ENCODE peak calls at places on chromosomes 16 and 17, in ten cellular contexts. Z is A549, F is AG10803, I is tibial nerve, M is GM10248, Q is heart left ventricle, P is HL-60, H is WERI-Rb-1, X is fibroblast of pulmonary artery, G is adrenal gland. J is an unnamed sample.

GRCh38 chr17:15479697-15480096 is 12.3 kb upstream of the CDRT4 start:
- DNase-seq in Z (no peak), F (peak), I (no peak), M (no peak), Q (no peak), P (no peak), H (no peak), X (peak), G (no peak), J (no peak)

GRCh38 chr17:44977065-44977464 is 9.0 kb upstream of the C1QL1 start:
- DNase-seq in Z (peak), F (no peak), I (no peak), M (no peak), Q (no peak), P (no peak), H (no peak), X (no peak), G (no peak), J (no peak)

GRCh38 chr17:75129576-75129975 is 2.0 kb downstream of the NT5C start:
- DNase-seq in Z (no peak), F (no peak), I (no peak), M (no peak), Q (no peak), P (no peak), H (no peak), X (no peak), G (no peak), J (no peak)

GRCh38 chr17:59561042-59561441 is 4.4 kb upstream of the DHX40 start:
- DNase-seq in Z (peak), F (peak), I (no peak), M (peak), Q (no peak), P (no peak), H (peak), X (peak), G (no peak), J (no peak)

GRCh38 chr16:53745126-53745525 is 41.2 kb downstream of the FTO start:
- DNase-seq in Z (no peak), F (peak), I (no peak), M (no peak), Q (no peak), P (no peak), H (no peak), X (peak), G (peak), J (no peak)

GRCh38 chr16:73028263-73028662 is 19.7 kb downstream of the ZFHX3 start:
- DNase-seq in Z (no peak), F (no peak), I (no peak), M (no peak), Q (no peak), P (no peak), H (no peak), X (no peak), G (no peak), J (no peak)

GRCh38 chr17:50209472-50210248 is 8.2 kb upstream of the COL1A1 start:
- DNase-seq in Z (no peak), F (peak), I (peak), M (no peak), Q (peak), P (no peak), H (peak), X (peak), G (peak), J (no peak)

GRCh38 chr17:63881935-63882601 is at the start of gene GH2:
- DNase-seq in Z (peak), F (peak), I (no peak), M (peak), Q (no peak), P (no peak), H (peak), X (peak), G (peak), J (peak)

GRCh38 chr16:79301036-79301435 is 299.5 kb downstream of the MAF start:
- DNase-seq in Z (no peak), F (no peak), I (no peak), M (no peak), Q (no peak), P (no peak), H (no peak), X (no peak), G (no peak), J (no peak)

GRCh38 chr16:89502319-89502843 is 5.8 kb upstream of the SPG7 start:
- DNase-seq in Z (peak), F (no peak), I (no peak), M (no peak), Q (no peak), P (no peak), H (no peak), X (peak), G (no peak), J (no peak)

GRCh38 chr17:16463341-16464000 is 28.5 kb downstream of the LRRC75A start:
- DNase-seq in Z (peak), F (peak), I (no peak), M (no peak), Q (no peak), P (no peak), H (peak), X (peak), G (peak), J (no peak)

GRCh38 chr17:5237541-5238016 is 2.9 kb upstream of the SCIMP start:
- DNase-seq in Z (peak), F (peak), I (no peak), M (peak), Q (no peak), P (no peak), H (peak), X (peak), G (peak), J (no peak)

GRCh38 chr17:74244543-74244942 is 29.5 kb upstream of the DNAI2 start:
- DNase-seq in Z (no peak), F (no peak), I (no peak), M (no peak), Q (no peak), P (no peak), H (no peak), X (no peak), G (no peak), J (no peak)

GRCh38 chr17:43344700-43345099 is 54.1 kb upstream of the ARL4D start:
- DNase-seq in Z (no peak), F (no peak), I (no peak), M (no peak), Q (no peak), P (no peak), H (no peak), X (no peak), G (no peak), J (no peak)

GRCh38 chr16:373020-373598 is 2.8 kb upstream of the MRPL28 start:
- DNase-seq in Z (no peak), F (no peak), I (no peak), M (no peak), Q (peak), P (no peak), H (no peak), X (no peak), G (no peak), J (no peak)

GRCh38 chr16:89103156-89103555 is 9.5 kb downstream of the ACSF3 start:
- DNase-seq in Z (no peak), F (no peak), I (no peak), M (no peak), Q (no peak), P (no peak), H (no peak), X (no peak), G (no peak), J (no peak)

GRCh38 chr16:1657841-1658240 is 20.2 kb upstream of the JPT2 start:
- DNase-seq in Z (no peak), F (no peak), I (no peak), M (no peak), Q (no peak), P (no peak), H (no peak), X (no peak), G (no peak), J (no peak)

GRCh38 chr17:1177099-1177996 is 2.4 kb downstream of the ABR start:
- DNase-seq in Z (no peak), F (peak), I (no peak), M (no peak), Q (no peak), P (no peak), H (no peak), X (peak), G (peak), J (no peak)

GRCh38 chr16:56950881-56951771 is 10.6 kb upstream of the CETP start:
- DNase-seq in Z (peak), F (peak), I (no peak), M (peak), Q (peak), P (peak), H (peak), X (peak), G (peak), J (no peak)

GRCh38 chr17:65145743-65146142 is 8.6 kb downstream of the RGS9 start:
- DNase-seq in Z (no peak), F (no peak), I (no peak), M (no peak), Q (no peak), P (no peak), H (no peak), X (no peak), G (no peak), J (no peak)

GRCh38 chr16:24208710-24209109 is 47.4 kb upstream of the CACNG3 start:
- DNase-seq in Z (no peak), F (no peak), I (no peak), M (no peak), Q (no peak), P (no peak), H (peak), X (no peak), G (peak), J (no peak)

GRCh38 chr17:66755101-66755943 is 79.6 kb upstream of the CACNG5 start:
- DNase-seq in Z (no peak), F (no peak), I (no peak), M (no peak), Q (no peak), P (no peak), H (no peak), X (no peak), G (no peak), J (no peak)

GRCh38 chr17:82655038-82655479 is 6.8 kb upstream of the WDR45B start:
- DNase-seq in Z (peak), F (no peak), I (no peak), M (no peak), Q (no peak), P (peak), H (no peak), X (peak), G (peak), J (no peak)

GRCh38 chr17:16653367-16654041 is at the start of gene ZNF624:
- DNase-seq in Z (peak), F (peak), I (peak), M (peak), Q (peak), P (peak), H (peak), X (peak), G (peak), J (peak)

GRCh38 chr17:31877341-31877740 is 18.3 kb upstream of the COPRS start:
- DNase-seq in Z (no peak), F (no peak), I (no peak), M (no peak), Q (no peak), P (no peak), H (no peak), X (no peak), G (no peak), J (no peak)

GRCh38 chr16:61042736-61043135 is 993.5 kb downstream of the CDH8 start:
- DNase-seq in Z (no peak), F (no peak), I (no peak), M (no peak), Q (no peak), P (no peak), H (no peak), X (no peak), G (no peak), J (no peak)

GRCh38 chr17:65783845-65784334 is 222.4 kb upstream of the AXIN2 start:
- DNase-seq in Z (peak), F (peak), I (no peak), M (no peak), Q (no peak), P (no peak), H (no peak), X (peak), G (no peak), J (no peak)

GRCh38 chr17:30513346-30513745 is 36.1 kb downstream of the GOSR1 start:
- DNase-seq in Z (no peak), F (peak), I (no peak), M (no peak), Q (no peak), P (no peak), H (no peak), X (peak), G (no peak), J (no peak)

GRCh38 chr16:46857261-46857962 is 26.4 kb upstream of the C16orf87 start:
- DNase-seq in Z (peak), F (peak), I (no peak), M (no peak), Q (no peak), P (no peak), H (peak), X (peak), G (peak), J (no peak)

GRCh38 chr17:16980061-16980460 is 8.1 kb upstream of the TNFRSF13B start:
- DNase-seq in Z (no peak), F (no peak), I (no peak), M (no peak), Q (no peak), P (no peak), H (no peak), X (no peak), G (no peak), J (no peak)

GRCh38 chr17:41959336-41960095 is 7.1 kb upstream of the CNP start:
- DNase-seq in Z (peak), F (peak), I (no peak), M (no peak), Q (no peak), P (no peak), H (peak), X (peak), G (no peak), J (no peak)

GRCh38 chr16:554640-555413 is 5.4 kb upstream of the PRR35 start:
- DNase-seq in Z (no peak), F (peak), I (no peak), M (no peak), Q (no peak), P (no peak), H (no peak), X (no peak), G (peak), J (no peak)

GRCh38 chr17:27746881-27747280 is 53.4 kb downstream of the NOS2 start:
- DNase-seq in Z (no peak), F (no peak), I (no peak), M (no peak), Q (no peak), P (no peak), H (no peak), X (no peak), G (peak), J (no peak)

GRCh38 chr16:1167276-1168107 is 14.6 kb downstream of the CACNA1H start:
- DNase-seq in Z (no peak), F (no peak), I (no peak), M (no peak), Q (no peak), P (no peak), H (peak), X (no peak), G (peak), J (no peak)

GRCh38 chr17:27407916-27408846 is 48.1 kb upstream of the KSR1 start:
- DNase-seq in Z (peak), F (peak), I (no peak), M (no peak), Q (no peak), P (no peak), H (no peak), X (peak), G (peak), J (no peak)

GRCh38 chr16:86806181-86806837 is 228.0 kb downstream of the FOXL1 start:
- DNase-seq in Z (no peak), F (no peak), I (no peak), M (no peak), Q (no peak), P (no peak), H (no peak), X (no peak), G (no peak), J (no peak)

GRCh38 chr16:21301168-21301894 is 23.2 kb upstream of the CRYM start:
- DNase-seq in Z (peak), F (peak), I (peak), M (peak), Q (peak), P (peak), H (peak), X (peak), G (peak), J (peak)
- TF ChIP-seq CTCF in Z (peak), F (peak), I (no peak), M (no peak), Q (peak), P (no peak), H (peak), X (no peak), G (peak), J (no peak)

DNA sequence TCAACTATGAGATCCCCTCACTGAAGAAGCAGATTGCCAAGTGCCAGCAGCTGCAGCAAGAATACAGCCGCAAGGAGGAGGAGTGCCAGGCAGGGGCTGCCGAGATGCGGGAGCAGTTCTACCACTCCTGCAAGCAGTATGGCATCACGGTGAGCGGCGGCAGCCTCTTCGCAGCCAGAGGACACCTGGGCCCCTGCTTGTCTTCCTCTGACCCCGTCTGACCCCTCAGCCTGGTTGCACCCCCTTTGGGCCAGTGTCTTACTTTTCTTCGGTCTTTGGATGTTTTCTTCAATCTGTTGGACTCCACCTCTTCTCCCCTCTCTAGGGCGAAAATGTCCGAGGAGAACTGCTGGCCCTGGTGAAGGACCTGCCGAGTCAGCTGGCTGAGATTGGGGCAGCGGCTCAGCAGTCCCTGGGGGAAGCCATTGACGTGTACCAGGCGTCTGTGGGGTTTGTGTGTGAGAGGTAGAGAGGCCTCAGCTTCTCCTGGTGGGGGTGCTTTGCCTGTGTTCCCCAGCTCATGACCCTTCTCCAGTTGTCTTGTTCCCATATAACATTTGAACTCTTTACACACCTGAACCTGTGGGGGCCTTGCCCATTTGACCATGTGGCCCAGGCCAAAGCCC is 4.4 kb downstream of the CDK5RAP3 start:
- DNase-seq in Z (no peak), F (no peak), I (no peak), M (no peak), Q (no peak), P (no peak), H (no peak), X (no peak), G (no peak), J (no peak)
- TF ChIP-seq CTCF in Z (no peak), F (no peak), I (no peak), M (no peak), Q (no peak), P (no peak), H (no peak), X (no peak), G (no peak), J (no peak)

GRCh38 chr16:84182104-84182503 is 4.8 kb downstream of the TAF1C start:
- DNase-seq in Z (no peak), F (no peak), I (no peak), M (no peak), Q (no peak), P (no peak), H (no peak), X (no peak), G (no peak), J (no peak)

GRCh38 chr16:84183572-84183875 is 3.3 kb downstream of the TAF1C start:
- DNase-seq in Z (no peak), F (no peak), I (no peak), M (no peak), Q (no peak), P (no peak), H (no peak), X (no peak), G (no peak), J (no peak)

GRCh38 chr16:84182680-84183571 is 3.9 kb downstream of the TAF1C start:
- DNase-seq in Z (no peak), F (no peak), I (no peak), M (no peak), Q (no peak), P (no peak), H (no peak), X (no peak), G (no peak), J (no peak)

GRCh38 chr16:84184775-84185174 is 2.1 kb downstream of the TAF1C start:
- DNase-seq in Z (no peak), F (no peak), I (no peak), M (no peak), Q (no peak), P (no peak), H (no peak), X (no peak), G (peak), J (no peak)

GRCh38 chr16:84183911-84184310 is 2.9 kb downstream of the TAF1C start:
- DNase-seq in Z (peak), F (no peak), I (no peak), M (no peak), Q (no peak), P (no peak), H (peak), X (no peak), G (no peak), J (no peak)
- TF ChIP-seq CTCF in Z (peak), F (peak), I (no peak), M (no peak), Q (peak), P (no peak), H (peak), X (peak), G (peak), J (no peak)

DNA sequence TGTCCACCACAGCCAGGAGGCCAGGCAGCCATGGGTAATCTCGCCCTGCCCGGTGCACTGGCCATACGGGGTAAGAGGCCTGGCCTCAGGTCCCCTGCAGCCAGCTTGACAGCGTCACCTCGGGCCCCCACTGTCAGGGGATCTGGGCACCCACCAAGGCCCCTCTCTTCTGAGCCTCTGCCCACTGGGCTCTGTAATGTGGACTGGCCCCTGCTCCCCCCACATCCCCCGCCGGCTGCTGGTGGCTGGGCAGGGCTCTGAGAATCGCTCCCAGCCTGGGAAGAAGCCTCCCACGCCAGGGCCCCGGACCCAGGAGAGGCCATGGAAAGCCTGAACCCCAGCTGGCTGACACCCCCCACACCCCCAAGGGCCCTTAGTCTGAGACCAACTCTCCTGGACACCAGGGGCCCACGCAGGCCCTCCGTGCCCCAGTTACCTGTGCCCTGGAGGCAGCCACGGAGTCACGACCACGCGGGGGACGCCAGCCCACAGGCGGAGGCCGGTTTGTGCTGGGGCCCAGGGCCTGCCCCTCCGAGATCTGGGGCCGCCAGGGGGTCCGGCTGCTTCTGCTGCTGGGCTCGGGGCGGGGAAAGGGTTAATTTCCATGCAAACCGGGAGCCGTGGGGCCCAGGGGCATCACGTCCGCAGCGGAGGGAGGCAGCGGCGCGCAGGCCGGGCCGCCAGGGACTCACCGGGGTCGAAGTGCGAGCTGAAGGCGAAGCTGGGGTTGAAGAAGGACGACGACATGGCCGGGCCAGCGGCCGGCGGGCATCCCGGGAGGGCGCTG is at the start of gene PVALEF:
- DNase-seq in Z (peak), F (no peak), I (no peak), M (no peak), Q (peak), P (no peak), H (peak), X (no peak), G (no peak), J (no peak)
- TF ChIP-seq CTCF in Z (no peak), F (no peak), I (no peak), M (no peak), Q (no peak), P (no peak), H (no peak), X (no peak), G (no peak), J (no peak)

GRCh38 chr17:3815925-3816324 is 14.9 kb upstream of the ITGAE start:
- DNase-seq in Z (no peak), F (no peak), I (no peak), M (no peak), Q (no peak), P (no peak), H (no peak), X (no peak), G (peak), J (no peak)
- TF ChIP-seq CTCF in Z (no peak), F (no peak), I (no peak), M (no peak), Q (no peak), P (no peak), H (no peak), X (no peak), G (no peak), J (no peak)